ENCODE peak calls at places on chromosomes 2 and 18, in six cellular contexts. One of them, this sample, is unnamed.

GRCh38 chr2:217996345-217996744 is 6.5 kb downstream of the TNS1 start:
- ATAC-seq in A549: peak; percentile 38
- ATAC-seq in HepG2: no peak
- ATAC-seq in GM12878: no peak
- ATAC-seq in K562: no peak
- ATAC-seq in upper lobe of left lung: peak; percentile 76
- ATAC-seq in this sample: peak; percentile 63

GRCh38 chr2:195559431-195559914 is 97.6 kb upstream of the SLC39A10 start:
- ATAC-seq in GM12878: peak; percentile 72
- ATAC-seq in K562: no peak
- ATAC-seq in upper lobe of left lung: peak; percentile 64
- ATAC-seq in A549: no peak
- ATAC-seq in HepG2: no peak
- ATAC-seq in this sample: peak; percentile 43

GRCh38 chr2:134104754-134105153 is 149.1 kb upstream of the MGAT5 start:
- ATAC-seq in HepG2: no peak
- ATAC-seq in GM12878: no peak
- ATAC-seq in upper lobe of left lung: no peak
- ATAC-seq in A549: no peak
- ATAC-seq in K562: no peak
- ATAC-seq in this sample: no peak

GRCh38 chr2:68431316-68431972 is 35.6 kb downstream of the FBXO48 start:
- ATAC-seq in HepG2: peak; percentile 21
- ATAC-seq in GM12878: no peak
- ATAC-seq in K562: no peak
- ATAC-seq in upper lobe of left lung: no peak
- ATAC-seq in A549: no peak
- ATAC-seq in this sample: no peak

GRCh38 chr18:57208056-57208455 is 61.2 kb downstream of the BOD1L2 start:
- ATAC-seq in HepG2: no peak
- ATAC-seq in GM12878: no peak
- ATAC-seq in upper lobe of left lung: no peak
- ATAC-seq in K562: no peak
- ATAC-seq in A549: no peak
- ATAC-seq in this sample: no peak

GRCh38 chr18:8525692-8526091 is 83.5 kb upstream of the RAB12 start:
- ATAC-seq in K562: peak; percentile 97
- ATAC-seq in upper lobe of left lung: peak; percentile 31
- ATAC-seq in GM12878: peak; percentile 42
- ATAC-seq in A549: peak; percentile 55
- ATAC-seq in HepG2: peak; percentile 92
- ATAC-seq in this sample: no peak

GRCh38 chr18:70326255-70326654 is 37.4 kb downstream of the SOCS6 start:
- ATAC-seq in upper lobe of left lung: no peak
- ATAC-seq in HepG2: no peak
- ATAC-seq in A549: no peak
- ATAC-seq in GM12878: no peak
- ATAC-seq in K562: no peak
- ATAC-seq in this sample: no peak

GRCh38 chr2:163467206-163467605 is 268.6 kb downstream of the FIGN start:
- ATAC-seq in K562: no peak
- ATAC-seq in HepG2: no peak
- ATAC-seq in upper lobe of left lung: no peak
- ATAC-seq in A549: no peak
- ATAC-seq in GM12878: no peak
- ATAC-seq in this sample: no peak

GRCh38 chr18:77248873-77249582 is 620 bp upstream of the GALR1 start:
- ATAC-seq in A549: no peak
- ATAC-seq in K562: no peak
- ATAC-seq in upper lobe of left lung: peak; percentile 26
- ATAC-seq in GM12878: no peak
- ATAC-seq in HepG2: no peak
- ATAC-seq in this sample: no peak

GRCh38 chr2:197212344-197213262 is 98.0 kb downstream of the ANKRD44 start:
- ATAC-seq in GM12878: no peak
- ATAC-seq in HepG2: no peak
- ATAC-seq in K562: no peak
- ATAC-seq in A549: no peak
- ATAC-seq in upper lobe of left lung: no peak
- ATAC-seq in this sample: no peak

GRCh38 chr18:44961288-44961687 is 280.6 kb downstream of the SETBP1 start:
- ATAC-seq in K562: no peak
- ATAC-seq in GM12878: peak; percentile 51
- ATAC-seq in upper lobe of left lung: no peak
- ATAC-seq in A549: no peak
- ATAC-seq in HepG2: no peak
- ATAC-seq in this sample: no peak

GRCh38 chr2:72759755-72760154 is 66.1 kb downstream of the EXOC6B start:
- ATAC-seq in K562: no peak
- ATAC-seq in GM12878: no peak
- ATAC-seq in HepG2: no peak
- ATAC-seq in upper lobe of left lung: no peak
- ATAC-seq in A549: no peak
- ATAC-seq in this sample: no peak

GRCh38 chr2:240595381-240596079 is 9.0 kb downstream of the CAPN10 start:
- ATAC-seq in GM12878: peak; percentile 68
- ATAC-seq in upper lobe of left lung: no peak
- ATAC-seq in A549: peak; percentile 88
- ATAC-seq in K562: peak; percentile 94
- ATAC-seq in HepG2: peak; percentile 62
- ATAC-seq in this sample: no peak

GRCh38 chr2:169983506-169983905 is 156.3 kb downstream of the UBR3 start:
- ATAC-seq in GM12878: no peak
- ATAC-seq in A549: no peak
- ATAC-seq in upper lobe of left lung: no peak
- ATAC-seq in K562: peak; percentile 83
- ATAC-seq in HepG2: no peak
- ATAC-seq in this sample: no peak

GRCh38 chr2:101766337-101766736 is 68.8 kb downstream of the MAP4K4 start:
- ATAC-seq in GM12878: no peak
- ATAC-seq in K562: no peak
- ATAC-seq in HepG2: no peak
- ATAC-seq in upper lobe of left lung: no peak
- ATAC-seq in A549: no peak
- ATAC-seq in this sample: no peak

GRCh38 chr2:144466637-144467036 is 53.3 kb downstream of the ZEB2 start:
- ATAC-seq in A549: no peak
- ATAC-seq in K562: no peak
- ATAC-seq in upper lobe of left lung: no peak
- ATAC-seq in HepG2: no peak
- ATAC-seq in GM12878: no peak
- ATAC-seq in this sample: no peak

GRCh38 chr2:133810559-133810958 is 242.3 kb upstream of the NCKAP5 start:
- ATAC-seq in A549: no peak
- ATAC-seq in K562: no peak
- ATAC-seq in HepG2: no peak
- ATAC-seq in upper lobe of left lung: no peak
- ATAC-seq in GM12878: no peak
- ATAC-seq in this sample: no peak

GRCh38 chr2:241924069-241924908 is 54.8 kb downstream of the RTP5 start:
- ATAC-seq in A549: no peak
- ATAC-seq in upper lobe of left lung: no peak
- ATAC-seq in HepG2: no peak
- ATAC-seq in K562: no peak
- ATAC-seq in GM12878: peak; percentile 42
- ATAC-seq in this sample: no peak

GRCh38 chr2:215415820-215416613 is 19.9 kb downstream of the FN1 start:
- ATAC-seq in HepG2: no peak
- ATAC-seq in K562: no peak
- ATAC-seq in upper lobe of left lung: no peak
- ATAC-seq in GM12878: no peak
- ATAC-seq in A549: no peak
- ATAC-seq in this sample: no peak

GRCh38 chr2:241728000-241728399 is 6.4 kb upstream of the D2HGDH start:
- ATAC-seq in HepG2: no peak
- ATAC-seq in A549: no peak
- ATAC-seq in K562: no peak
- ATAC-seq in GM12878: no peak
- ATAC-seq in upper lobe of left lung: peak; percentile 18
- ATAC-seq in this sample: no peak

GRCh38 chr2:95074663-95075439 is 46.8 kb downstream of the MRPS5 start:
- ATAC-seq in K562: no peak
- ATAC-seq in GM12878: no peak
- ATAC-seq in upper lobe of left lung: no peak
- ATAC-seq in A549: no peak
- ATAC-seq in HepG2: no peak
- ATAC-seq in this sample: no peak

GRCh38 chr18:70499218-70499691 is 210.4 kb downstream of the SOCS6 start:
- ATAC-seq in GM12878: no peak
- ATAC-seq in upper lobe of left lung: no peak
- ATAC-seq in K562: peak; percentile 75
- ATAC-seq in A549: no peak
- ATAC-seq in HepG2: peak; percentile 46
- ATAC-seq in this sample: no peak

GRCh38 chr2:169330555-169330889 is 31.8 kb downstream of the LRP2 start:
- ATAC-seq in upper lobe of left lung: no peak
- ATAC-seq in GM12878: no peak
- ATAC-seq in HepG2: no peak
- ATAC-seq in K562: no peak
- ATAC-seq in A549: no peak
- ATAC-seq in this sample: no peak

GRCh38 chr2:42764901-42765300 is 966 bp upstream of the OXER1 start:
- ATAC-seq in HepG2: no peak
- ATAC-seq in K562: no peak
- ATAC-seq in GM12878: no peak
- ATAC-seq in A549: no peak
- ATAC-seq in upper lobe of left lung: no peak
- ATAC-seq in this sample: no peak

GRCh38 chr2:113169002-113169530 is 4.7 kb upstream of the PSD4 start:
- ATAC-seq in A549: no peak
- ATAC-seq in HepG2: no peak
- ATAC-seq in K562: no peak
- ATAC-seq in GM12878: no peak
- ATAC-seq in upper lobe of left lung: no peak
- ATAC-seq in this sample: no peak

GRCh38 chr2:172380436-172381274 is 46.7 kb upstream of the ITGA6 start:
- ATAC-seq in GM12878: no peak
- ATAC-seq in K562: no peak
- ATAC-seq in upper lobe of left lung: peak; percentile 60
- ATAC-seq in A549: no peak
- ATAC-seq in HepG2: peak; percentile 67
- ATAC-seq in this sample: no peak

GRCh38 chr18:75544051-75544481 is 116.6 kb upstream of the SMIM21 start:
- ATAC-seq in GM12878: no peak
- ATAC-seq in A549: no peak
- ATAC-seq in K562: no peak
- ATAC-seq in upper lobe of left lung: peak; percentile 28
- ATAC-seq in HepG2: no peak
- ATAC-seq in this sample: no peak

GRCh38 chr18:58180738-58181353 is 136.8 kb downstream of the NEDD4L start:
- ATAC-seq in HepG2: no peak
- ATAC-seq in A549: peak; percentile 25
- ATAC-seq in GM12878: peak; percentile 86
- ATAC-seq in K562: peak; percentile 66
- ATAC-seq in upper lobe of left lung: peak; percentile 36
- ATAC-seq in this sample: no peak

GRCh38 chr2:61619561-61619960 is 81.4 kb upstream of the XPO1 start:
- ATAC-seq in K562: no peak
- ATAC-seq in A549: no peak
- ATAC-seq in HepG2: no peak
- ATAC-seq in GM12878: no peak
- ATAC-seq in upper lobe of left lung: no peak
- ATAC-seq in this sample: no peak
- TF ChIP-seq EP300 in K562: no peak
- TF ChIP-seq EP300 in A549: no peak
- TF ChIP-seq EP300 in HepG2: no peak
- TF ChIP-seq EP300 in GM12878: no peak
- TF ChIP-seq EP300 in upper lobe of left lung: no peak
- TF ChIP-seq EP300 in this sample: no peak

GRCh38 chr2:104262714-104263113 is 591.2 kb upstream of the POU3F3 start:
- ATAC-seq in upper lobe of left lung: no peak
- ATAC-seq in GM12878: no peak
- ATAC-seq in A549: no peak
- ATAC-seq in K562: no peak
- ATAC-seq in HepG2: no peak
- ATAC-seq in this sample: no peak
- H3K9me3 ChIP-seq in upper lobe of left lung: peaks cover 4% of the 10 kb centered on the region
- H3K9me3 ChIP-seq in GM12878: no peaks in the 10 kb centered on the region
- H3K9me3 ChIP-seq in A549: peaks cover 19% of the 10 kb centered on the region
- H3K9me3 ChIP-seq in K562: peaks cover 2% of the 10 kb centered on the region
- H3K9me3 ChIP-seq in HepG2: peaks cover 87% of the 10 kb centered on the region
- H3K9me3 ChIP-seq in this sample: peaks cover 49% of the 10 kb centered on the region

GRCh38 chr18:49381267-49381865 is 79.1 kb downstream of the DYM start:
- ATAC-seq in A549: no peak
- ATAC-seq in HepG2: no peak
- ATAC-seq in GM12878: no peak
- ATAC-seq in upper lobe of left lung: no peak
- ATAC-seq in K562: no peak
- ATAC-seq in this sample: no peak

GRCh38 chr18:49371786-49372185 is 88.7 kb downstream of the DYM start:
- ATAC-seq in K562: no peak
- ATAC-seq in HepG2: no peak
- ATAC-seq in GM12878: no peak
- ATAC-seq in A549: no peak
- ATAC-seq in upper lobe of left lung: no peak
- ATAC-seq in this sample: no peak

GRCh38 chr18:49380812-49381211 is 79.6 kb downstream of the DYM start:
- ATAC-seq in HepG2: no peak
- ATAC-seq in upper lobe of left lung: no peak
- ATAC-seq in K562: no peak
- ATAC-seq in GM12878: no peak
- ATAC-seq in A549: no peak
- ATAC-seq in this sample: no peak

GRCh38 chr18:49377742-49378141 is 82.7 kb downstream of the DYM start:
- ATAC-seq in A549: no peak
- ATAC-seq in GM12878: no peak
- ATAC-seq in HepG2: peak; percentile 54
- ATAC-seq in upper lobe of left lung: no peak
- ATAC-seq in K562: no peak
- ATAC-seq in this sample: no peak
- H3K4me1 ChIP-seq in A549: no peaks in the 10 kb centered on the region
- H3K4me1 ChIP-seq in GM12878: no peaks in the 10 kb centered on the region
- H3K4me1 ChIP-seq in HepG2: peaks cover 37% of the 10 kb centered on the region
- H3K4me1 ChIP-seq in upper lobe of left lung: no peaks in the 10 kb centered on the region
- H3K4me1 ChIP-seq in K562: no peaks in the 10 kb centered on the region
- H3K4me1 ChIP-seq in this sample: no peaks in the 10 kb centered on the region

GRCh38 chr18:63301458-63301857 is 18.1 kb downstream of the BCL2 start:
- ATAC-seq in HepG2: no peak
- ATAC-seq in upper lobe of left lung: peak; percentile 72
- ATAC-seq in K562: no peak
- ATAC-seq in GM12878: no peak
- ATAC-seq in A549: no peak
- ATAC-seq in this sample: peak; percentile 40
- TF ChIP-seq EP300 in HepG2: no peak
- TF ChIP-seq EP300 in upper lobe of left lung: no peak
- TF ChIP-seq EP300 in K562: no peak
- TF ChIP-seq EP300 in GM12878: no peak
- TF ChIP-seq EP300 in A549: no peak
- TF ChIP-seq EP300 in this sample: no peak

GRCh38 chr2:2502150-2502549 is 171.1 kb upstream of the MYT1L start:
- ATAC-seq in K562: no peak
- ATAC-seq in upper lobe of left lung: no peak
- ATAC-seq in GM12878: no peak
- ATAC-seq in A549: no peak
- ATAC-seq in HepG2: no peak
- ATAC-seq in this sample: no peak
- H3K9me3 ChIP-seq in K562: no peaks in the 10 kb centered on the region
- H3K9me3 ChIP-seq in upper lobe of left lung: no peaks in the 10 kb centered on the region
- H3K9me3 ChIP-seq in GM12878: no peaks in the 10 kb centered on the region
- H3K9me3 ChIP-seq in A549: no peaks in the 10 kb centered on the region
- H3K9me3 ChIP-seq in HepG2: peaks cover 7% of the 10 kb centered on the region
- H3K9me3 ChIP-seq in this sample: no peaks in the 10 kb centered on the region

GRCh38 chr2:44840186-44840850 is 101.2 kb upstream of the SIX3 start:
- ATAC-seq in HepG2: no peak
- ATAC-seq in A549: no peak
- ATAC-seq in GM12878: no peak
- ATAC-seq in upper lobe of left lung: no peak
- ATAC-seq in K562: no peak
- ATAC-seq in this sample: no peak
- H3K4me1 ChIP-seq in HepG2: no peaks in the 10 kb centered on the region
- H3K4me1 ChIP-seq in A549: no peaks in the 10 kb centered on the region
- H3K4me1 ChIP-seq in GM12878: peaks cover 12% of the 10 kb centered on the region
- H3K4me1 ChIP-seq in upper lobe of left lung: no peaks in the 10 kb centered on the region
- H3K4me1 ChIP-seq in K562: no peaks in the 10 kb centered on the region
- H3K4me1 ChIP-seq in this sample: no peaks in the 10 kb centered on the region